ENCODE peak calls at places on chromosomes 11 and 22, in ten cellular contexts. Y, Q, O, J, M, Z, B, X, F and H are unnamed samples.

GRCh38 chr11:65927904-65928397 is 8.7 kb downstream of the DRAP1 start:
- DNase-seq in Q (no peak), Z (peak), O (peak), B (peak), Y (no peak), F (no peak), J (peak), M (peak), X (no peak), H (peak)

GRCh38 chr11:14417186-14417585 is 58.2 kb upstream of the RRAS2 start:
- DNase-seq in Z (no peak), X (no peak), B (no peak), M (no peak), J (no peak), O (no peak), Y (no peak), Q (no peak), F (no peak), H (no peak)

GRCh38 chr22:19832476-19833108 is 22.1 kb downstream of the GNB1L start:
- DNase-seq in F (no peak), Y (no peak), J (no peak), Z (no peak), M (no peak), B (no peak), X (no peak), Q (no peak), O (no peak), H (no peak)

GRCh38 chr22:36486619-36487384 is 5.4 kb upstream of the TXN2 start:
- DNase-seq in O (peak), Z (peak), Y (no peak), B (no peak), Q (no peak), F (peak), J (peak), X (no peak), M (peak), H (peak)

GRCh38 chr11:10600570-10601248 is 32.2 kb upstream of the LYVE1 start:
- DNase-seq in J (no peak), Z (no peak), Y (no peak), B (no peak), X (no peak), O (no peak), M (no peak), F (no peak), Q (no peak), H (no peak)

GRCh38 chr11:93521086-93521485 is 22.1 kb downstream of the SMCO4 start:
- DNase-seq in Q (no peak), O (no peak), X (no peak), F (no peak), J (no peak), Y (no peak), M (no peak), Z (no peak), B (no peak), H (peak)

GRCh38 chr11:122091850-122092249 is 24.2 kb downstream of the BLID start:
- DNase-seq in Z (no peak), B (no peak), M (no peak), Y (no peak), F (no peak), J (no peak), O (no peak), X (no peak), Q (no peak), H (no peak)

GRCh38 chr22:46535876-46536558 is 1.4 kb downstream of the CELSR1 start:
- DNase-seq in Q (no peak), O (no peak), F (no peak), Y (no peak), B (no peak), X (no peak), M (no peak), J (no peak), Z (no peak), H (no peak)

GRCh38 chr22:31286360-31287255 is 5.7 kb downstream of the PIK3IP1 start:
- DNase-seq in Q (no peak), Z (peak), Y (no peak), O (no peak), M (no peak), F (no peak), J (no peak), B (no peak), X (no peak), H (peak)

GRCh38 chr11:114236829-114237228 is 59.4 kb upstream of the NNMT start:
- DNase-seq in M (no peak), Z (no peak), F (no peak), Y (no peak), J (no peak), X (no peak), Q (no peak), O (no peak), B (no peak), H (no peak)